ENCODE peak calls at places on chromosomes 5 and 9, in ten cellular contexts. K, F, H, Y, N, V, G, X, A and E are unnamed samples.

GRCh38 chr5:15959560-15960164 is 219.9 kb downstream of the MARCHF11 start:
- DNase-seq in N (no peak), X (no peak), G (no peak), A (no peak), Y (no peak), H (no peak), K (no peak), F (no peak), V (no peak), E (no peak)

GRCh38 chr9:94952553-94953373 is 226.3 kb downstream of the AOPEP start:
- DNase-seq in F (no peak), G (no peak), X (no peak), Y (no peak), A (no peak), H (peak), V (no peak), N (no peak), K (no peak), E (no peak)

GRCh38 chr9:82354260-82354659 is 365.7 kb downstream of the SPATA31D1 start:
- DNase-seq in F (no peak), G (no peak), H (no peak), X (no peak), A (peak), Y (peak), V (no peak), K (no peak), N (no peak), E (peak)

GRCh38 chr9:101376117-101376866 is 8.5 kb downstream of the BAAT start:
- DNase-seq in F (peak), X (no peak), H (no peak), N (no peak), V (no peak), K (no peak), Y (peak), G (peak), A (peak), E (peak)

GRCh38 chr9:78261403-78262001 is 25.6 kb downstream of the CEP78 start:
- DNase-seq in F (peak), G (no peak), H (peak), A (peak), N (no peak), X (no peak), V (no peak), Y (no peak), K (no peak), E (peak)

GRCh38 chr9:3916984-3917383 is 382.9 kb downstream of the GLIS3 start:
- DNase-seq in V (no peak), G (no peak), K (no peak), F (no peak), H (no peak), X (no peak), Y (no peak), A (no peak), N (no peak), E (no peak)

GRCh38 chr5:53419247-53419646 is 61.2 kb upstream of the FST start:
- DNase-seq in N (no peak), G (no peak), A (peak), V (no peak), F (no peak), X (no peak), K (no peak), H (no peak), Y (peak), E (peak)

GRCh38 chr9:131810351-131811170 is 70.7 kb upstream of the RAPGEF1 start:
- DNase-seq in G (no peak), V (no peak), K (no peak), A (no peak), H (no peak), Y (no peak), X (no peak), F (peak), N (no peak), E (no peak)

GRCh38 chr9:136688274-136689107 is 1.2 kb upstream of the AGPAT2 start:
- DNase-seq in G (no peak), X (no peak), Y (no peak), V (no peak), A (no peak), K (no peak), H (no peak), N (no peak), F (no peak), E (no peak)

GRCh38 chr5:394671-395155 is 48.3 kb upstream of the EXOC3 start:
- DNase-seq in A (no peak), F (no peak), G (no peak), Y (no peak), K (no peak), V (no peak), X (peak), N (no peak), H (no peak), E (no peak)

GRCh38 chr9:79482078-79482477 is 89.7 kb upstream of the TLE4 start:
- DNase-seq in X (no peak), Y (no peak), G (no peak), K (no peak), N (no peak), H (no peak), A (no peak), V (no peak), F (no peak), E (no peak)

GRCh38 chr9:70490478-70490877 is 76.0 kb upstream of the KLF9 start:
- DNase-seq in K (no peak), X (no peak), F (no peak), H (no peak), Y (no peak), V (no peak), G (no peak), N (no peak), A (no peak), E (no peak)

GRCh38 chr9:97411440-97411788 is 482 bp upstream of the TDRD7 start:
- DNase-seq in N (no peak), Y (no peak), X (no peak), V (no peak), A (no peak), G (no peak), H (no peak), K (no peak), F (no peak), E (no peak)

GRCh38 chr5:179902763-179903158 is 4.9 kb downstream of the TBC1D9B start:
- DNase-seq in A (no peak), G (no peak), N (no peak), K (no peak), Y (no peak), X (no peak), H (no peak), V (no peak), F (no peak), E (no peak)

GRCh38 chr5:78537821-78538220 is 110.8 kb downstream of the LHFPL2 start:
- DNase-seq in H (no peak), A (no peak), N (no peak), V (no peak), K (no peak), F (peak), Y (no peak), G (no peak), X (no peak), E (no peak)

GRCh38 chr5:141484499-141485304 is at the start of gene PCDHGC4:
- DNase-seq in F (no peak), N (peak), V (no peak), X (no peak), G (peak), K (no peak), H (no peak), A (no peak), Y (no peak), E (no peak)

GRCh38 chr9:7549261-7549660 is 250.3 kb downstream of the DMAC1 start:
- DNase-seq in X (no peak), A (no peak), G (peak), K (no peak), V (peak), H (no peak), F (no peak), Y (no peak), N (peak), E (no peak)

GRCh38 chr9:137785704-137786161 is 91.8 kb upstream of the CACNA1B start:
- DNase-seq in H (no peak), N (peak), G (no peak), X (no peak), V (no peak), K (no peak), Y (no peak), A (no peak), F (no peak), E (no peak)